ENCODE peak calls at places on chromosomes 6 and 20, in six cellular contexts. One of them, this sample, is unnamed.

GRCh38 chr20:50379049-50379990 is 130.9 kb upstream of the PTPN1 start:
- DNase-seq in BE2C: peak; percentile 66
- DNase-seq in upper lobe of right lung: peak; percentile 93
- DNase-seq in A549: no peak
- DNase-seq in thoracic aorta: peak; percentile 80
- DNase-seq in bronchial epithelial cell: peak; percentile 61
- DNase-seq in this sample: no peak

GRCh38 chr20:44747166-44748004 is 1.7 kb downstream of the KCNK15 start:
- DNase-seq in upper lobe of right lung: peak; percentile 83
- DNase-seq in bronchial epithelial cell: peak; percentile 80
- DNase-seq in A549: peak; percentile 80
- DNase-seq in BE2C: peak; percentile 90
- DNase-seq in thoracic aorta: peak; percentile 40
- DNase-seq in this sample: peak; percentile 84

GRCh38 chr6:41546866-41547798 is 951 bp downstream of the FOXP4 start:
- DNase-seq in upper lobe of right lung: peak; percentile 80
- DNase-seq in bronchial epithelial cell: no peak
- DNase-seq in BE2C: peak; percentile 61
- DNase-seq in A549: peak; percentile 13
- DNase-seq in thoracic aorta: no peak
- DNase-seq in this sample: peak; percentile 63

GRCh38 chr20:10555865-10556308 is 117.9 kb downstream of the JAG1 start:
- DNase-seq in upper lobe of right lung: no peak
- DNase-seq in bronchial epithelial cell: peak; percentile 60
- DNase-seq in A549: peak; percentile 31
- DNase-seq in BE2C: no peak
- DNase-seq in thoracic aorta: no peak
- DNase-seq in this sample: no peak

GRCh38 chr20:2800590-2801458 is at the start of gene CPXM1:
- DNase-seq in thoracic aorta: no peak
- DNase-seq in BE2C: no peak
- DNase-seq in A549: no peak
- DNase-seq in upper lobe of right lung: no peak
- DNase-seq in bronchial epithelial cell: no peak
- DNase-seq in this sample: peak; percentile 82

GRCh38 chr6:81265106-81265505 is 487.4 kb downstream of the TENT5A start:
- DNase-seq in BE2C: no peak
- DNase-seq in upper lobe of right lung: no peak
- DNase-seq in thoracic aorta: peak; percentile 22
- DNase-seq in bronchial epithelial cell: no peak
- DNase-seq in A549: no peak
- DNase-seq in this sample: no peak

GRCh38 chr20:45470262-45470931 is 844 bp downstream of the WFDC2 start:
- DNase-seq in BE2C: peak; percentile 26
- DNase-seq in upper lobe of right lung: peak; percentile 90
- DNase-seq in A549: no peak
- DNase-seq in bronchial epithelial cell: no peak
- DNase-seq in thoracic aorta: no peak
- DNase-seq in this sample: peak; percentile 72

GRCh38 chr6:15547379-15547778 is 115.4 kb downstream of the DTNBP1 start:
- DNase-seq in BE2C: no peak
- DNase-seq in thoracic aorta: no peak
- DNase-seq in upper lobe of right lung: no peak
- DNase-seq in A549: no peak
- DNase-seq in bronchial epithelial cell: no peak
- DNase-seq in this sample: no peak

GRCh38 chr20:19644085-19644484 is 114.0 kb upstream of the RIN2 start:
- DNase-seq in BE2C: no peak
- DNase-seq in thoracic aorta: no peak
- DNase-seq in A549: no peak
- DNase-seq in upper lobe of right lung: no peak
- DNase-seq in bronchial epithelial cell: peak; percentile 22
- DNase-seq in this sample: no peak

GRCh38 chr6:139150915-139151314 is 16.0 kb downstream of the HECA start:
- DNase-seq in A549: no peak
- DNase-seq in bronchial epithelial cell: peak; percentile 92
- DNase-seq in thoracic aorta: no peak
- DNase-seq in upper lobe of right lung: no peak
- DNase-seq in BE2C: no peak
- DNase-seq in this sample: no peak

GRCh38 chr20:63224272-63225081 is 8.5 kb upstream of the YTHDF1 start:
- DNase-seq in A549: peak; percentile 60
- DNase-seq in thoracic aorta: no peak
- DNase-seq in upper lobe of right lung: peak; percentile 78
- DNase-seq in BE2C: peak; percentile 76
- DNase-seq in bronchial epithelial cell: peak; percentile 36
- DNase-seq in this sample: no peak

GRCh38 chr6:84035484-84035883 is 1.9 kb downstream of the MRAP2 start:
- DNase-seq in thoracic aorta: no peak
- DNase-seq in BE2C: no peak
- DNase-seq in upper lobe of right lung: no peak
- DNase-seq in A549: no peak
- DNase-seq in bronchial epithelial cell: no peak
- DNase-seq in this sample: no peak

GRCh38 chr6:125046107-125046925 is 84.1 kb downstream of the RNF217 start:
- DNase-seq in BE2C: peak; percentile 72
- DNase-seq in bronchial epithelial cell: peak; percentile 100
- DNase-seq in upper lobe of right lung: no peak
- DNase-seq in A549: no peak
- DNase-seq in thoracic aorta: no peak
- DNase-seq in this sample: no peak

GRCh38 chr6:159788276-159788675 is 1.1 kb downstream of the TCP1 start:
- DNase-seq in BE2C: no peak
- DNase-seq in A549: no peak
- DNase-seq in bronchial epithelial cell: no peak
- DNase-seq in upper lobe of right lung: no peak
- DNase-seq in thoracic aorta: no peak
- DNase-seq in this sample: no peak

GRCh38 chr6:139983555-139984276 is 609.3 kb upstream of the CITED2 start:
- DNase-seq in thoracic aorta: no peak
- DNase-seq in upper lobe of right lung: no peak
- DNase-seq in BE2C: no peak
- DNase-seq in bronchial epithelial cell: peak; percentile 48
- DNase-seq in A549: no peak
- DNase-seq in this sample: no peak

GRCh38 chr6:116102856-116103255 is 2.2 kb downstream of the NT5DC1 start:
- DNase-seq in A549: no peak
- DNase-seq in BE2C: no peak
- DNase-seq in upper lobe of right lung: no peak
- DNase-seq in bronchial epithelial cell: peak; percentile 10
- DNase-seq in thoracic aorta: no peak
- DNase-seq in this sample: no peak

GRCh38 chr6:113908801-113909200 is 51.7 kb downstream of the MARCKS start:
- DNase-seq in upper lobe of right lung: no peak
- DNase-seq in bronchial epithelial cell: no peak
- DNase-seq in thoracic aorta: no peak
- DNase-seq in BE2C: no peak
- DNase-seq in A549: no peak
- DNase-seq in this sample: no peak

GRCh38 chr6:19753822-19754221 is 83.3 kb upstream of the ID4 start:
- DNase-seq in BE2C: no peak
- DNase-seq in thoracic aorta: no peak
- DNase-seq in A549: no peak
- DNase-seq in bronchial epithelial cell: no peak
- DNase-seq in upper lobe of right lung: no peak
- DNase-seq in this sample: peak; percentile 6

DNA sequence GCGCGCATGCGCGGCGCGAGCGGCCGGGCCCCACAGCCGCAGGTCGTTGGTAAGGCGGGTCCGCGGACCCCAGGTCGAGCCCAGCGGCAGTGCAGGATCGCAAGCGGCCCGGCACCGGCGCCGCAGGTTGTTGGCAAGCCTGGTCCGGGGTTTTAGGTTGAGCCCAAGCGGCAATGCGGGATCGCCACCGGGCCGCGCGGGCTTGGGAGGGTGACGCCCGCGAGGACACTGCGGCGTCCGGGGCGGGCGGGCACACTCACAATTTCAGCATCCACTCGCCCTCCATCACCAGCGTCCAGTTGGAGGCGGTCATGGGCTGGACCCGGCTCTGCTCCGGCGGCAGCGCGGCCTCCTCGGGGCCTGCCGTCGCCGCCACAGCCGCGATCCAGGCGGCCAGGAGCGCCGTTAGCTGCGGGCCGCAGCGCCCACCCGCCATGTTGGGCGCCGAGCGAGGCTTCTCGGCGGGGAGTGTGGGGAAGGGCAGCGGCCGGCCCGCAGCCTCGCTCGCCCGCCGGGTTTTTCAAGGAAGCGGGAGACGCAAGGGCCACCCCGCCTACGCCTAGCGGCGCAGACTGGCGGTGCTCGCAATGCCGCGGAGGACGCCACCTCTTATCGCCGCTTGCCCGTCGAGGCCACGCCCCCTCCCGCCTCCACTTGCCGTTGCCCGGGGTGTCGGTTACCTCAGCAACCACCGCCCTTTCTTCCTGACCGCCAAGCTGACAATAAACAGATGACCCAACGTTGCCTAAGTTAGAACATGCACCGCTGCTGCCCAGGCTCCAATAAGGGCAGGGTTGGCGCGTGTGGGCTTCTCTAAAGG is at the start of gene TMX4:
- DNase-seq in upper lobe of right lung: peak; percentile 100
- DNase-seq in A549: peak; percentile 95
- DNase-seq in bronchial epithelial cell: peak; percentile 93
- DNase-seq in thoracic aorta: peak; percentile 98
- DNase-seq in BE2C: peak; percentile 100
- DNase-seq in this sample: peak; percentile 98
- TF ChIP-seq CTCF in upper lobe of right lung: peak; percentile 49
- TF ChIP-seq CTCF in A549: peak; percentile 63
- TF ChIP-seq CTCF in bronchial epithelial cell: peak; percentile 55
- TF ChIP-seq CTCF in thoracic aorta: peak; percentile 63
- TF ChIP-seq CTCF in BE2C: peak; percentile 16
- TF ChIP-seq CTCF in this sample: peak; percentile 22

DNA sequence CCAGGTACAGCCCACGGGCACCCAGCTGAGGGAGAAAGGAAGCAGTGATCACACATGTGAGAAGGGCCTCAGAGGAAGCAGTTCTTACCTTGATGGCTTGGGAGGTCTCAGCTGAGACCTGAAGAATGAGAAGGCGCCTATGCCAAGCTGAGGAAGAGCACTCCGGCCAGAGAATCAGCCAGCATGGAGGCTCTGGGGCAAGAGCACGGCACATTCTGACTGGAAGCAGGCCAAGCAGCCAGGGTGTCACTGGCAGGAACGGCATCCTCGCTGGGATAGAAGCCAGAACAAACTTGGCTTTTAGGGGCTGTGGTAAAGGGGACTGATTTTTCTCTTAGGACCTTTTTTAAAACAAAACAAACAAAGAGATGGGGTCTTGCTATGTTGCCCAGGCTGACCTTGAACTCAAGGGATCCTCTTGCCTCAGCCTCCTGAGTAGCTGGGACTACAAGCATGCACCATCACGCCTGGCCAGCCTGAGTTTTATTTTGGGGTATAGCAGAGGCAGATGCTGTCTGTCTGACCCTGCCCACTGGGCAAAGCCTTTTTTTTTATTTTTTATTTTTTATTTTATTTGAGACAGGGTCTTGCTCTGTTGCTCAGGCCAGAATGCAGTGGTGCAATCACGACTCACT is 17.6 kb downstream of the GHRH start:
- DNase-seq in BE2C: peak; percentile 34
- DNase-seq in A549: no peak
- DNase-seq in upper lobe of right lung: no peak
- DNase-seq in thoracic aorta: no peak
- DNase-seq in bronchial epithelial cell: no peak
- DNase-seq in this sample: no peak
- TF ChIP-seq CTCF in BE2C: no peak
- TF ChIP-seq CTCF in A549: no peak
- TF ChIP-seq CTCF in upper lobe of right lung: no peak
- TF ChIP-seq CTCF in thoracic aorta: no peak
- TF ChIP-seq CTCF in bronchial epithelial cell: no peak
- TF ChIP-seq CTCF in this sample: no peak

GRCh38 chr20:58213112-58213511 is 15.3 kb downstream of the ANKRD60 start:
- DNase-seq in thoracic aorta: no peak
- DNase-seq in upper lobe of right lung: no peak
- DNase-seq in A549: peak; percentile 48
- DNase-seq in BE2C: peak; percentile 57
- DNase-seq in bronchial epithelial cell: no peak
- DNase-seq in this sample: no peak
- TF ChIP-seq CTCF in thoracic aorta: no peak
- TF ChIP-seq CTCF in upper lobe of right lung: no peak
- TF ChIP-seq CTCF in A549: peak; percentile 36
- TF ChIP-seq CTCF in BE2C: peak; percentile 60
- TF ChIP-seq CTCF in bronchial epithelial cell: peak; percentile 5
- TF ChIP-seq CTCF in this sample: no peak

DNA sequence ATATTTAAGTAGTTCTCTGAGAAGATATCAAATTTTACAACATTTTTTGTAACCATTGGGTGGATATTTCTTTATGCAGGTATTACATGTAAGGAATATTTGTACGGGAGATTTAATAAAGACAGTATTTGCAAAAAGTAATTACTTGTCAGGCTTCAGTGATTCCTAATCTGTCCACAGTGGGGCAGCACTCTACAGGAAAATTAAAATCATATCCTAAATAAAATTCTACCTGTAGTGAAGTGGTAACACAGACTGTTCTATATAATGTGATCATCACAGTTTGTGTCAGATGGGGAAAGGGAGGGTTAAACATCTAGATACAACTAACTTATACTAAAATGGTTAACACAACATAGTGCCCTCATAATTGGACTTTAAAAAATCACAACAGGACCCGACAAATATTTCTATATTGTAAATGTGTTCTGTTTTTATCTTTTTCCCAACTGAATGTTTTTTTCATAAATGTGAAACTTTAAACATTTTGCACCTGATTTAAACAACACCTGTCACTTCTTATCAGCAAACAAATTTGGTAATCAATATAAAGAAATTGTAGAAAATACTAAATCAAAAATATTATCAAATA is 145.6 kb upstream of the MANEA start:
- DNase-seq in upper lobe of right lung: no peak
- DNase-seq in BE2C: peak; percentile 44
- DNase-seq in thoracic aorta: no peak
- DNase-seq in bronchial epithelial cell: peak; percentile 50
- DNase-seq in A549: peak; percentile 5
- DNase-seq in this sample: peak; percentile 47
- TF ChIP-seq CTCF in upper lobe of right lung: peak; percentile 75
- TF ChIP-seq CTCF in BE2C: peak; percentile 69
- TF ChIP-seq CTCF in thoracic aorta: peak; percentile 67
- TF ChIP-seq CTCF in bronchial epithelial cell: peak; percentile 42
- TF ChIP-seq CTCF in A549: peak; percentile 62
- TF ChIP-seq CTCF in this sample: peak; percentile 72

DNA sequence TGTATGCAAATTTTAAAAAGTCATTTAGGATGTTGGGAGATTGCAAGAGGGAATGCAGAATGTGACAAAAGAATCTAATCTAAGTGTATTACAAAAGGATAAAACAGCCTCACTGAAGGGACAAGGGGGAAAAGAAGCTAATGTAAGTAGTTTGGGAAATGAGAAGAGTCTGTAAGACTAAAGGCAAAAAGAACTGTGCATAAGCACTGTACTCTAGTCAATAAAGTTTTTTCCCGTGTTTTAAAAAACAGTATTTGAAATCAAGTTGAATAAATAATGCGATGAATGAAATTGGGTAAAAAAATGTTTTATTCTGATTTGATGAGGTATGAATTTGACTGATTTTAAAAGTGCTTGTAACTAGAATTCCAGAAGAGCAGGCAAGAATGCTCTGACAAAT is 149.8 kb downstream of the VEGFA start:
- DNase-seq in A549: no peak
- DNase-seq in upper lobe of right lung: no peak
- DNase-seq in bronchial epithelial cell: no peak
- DNase-seq in BE2C: no peak
- DNase-seq in thoracic aorta: no peak
- DNase-seq in this sample: no peak
- TF ChIP-seq CTCF in A549: no peak
- TF ChIP-seq CTCF in upper lobe of right lung: no peak
- TF ChIP-seq CTCF in bronchial epithelial cell: no peak
- TF ChIP-seq CTCF in BE2C: no peak
- TF ChIP-seq CTCF in thoracic aorta: no peak
- TF ChIP-seq CTCF in this sample: no peak

This sample was measured in nephron progenitor cell.